ENCODE peak calls at places on chromosome 10, in six cellular contexts. A is ELF-1; O is CD8-positive, alpha-beta memory T cell; K is GM03348; F is pons; X is Daoy. N is an unnamed sample.

GRCh38 chr10:10796774-10797415 is 220.8 kb upstream of the CELF2 start:
- DNase-seq in X (no peak), A (peak; percentile 25), O (no peak), K (no peak), F (no peak), N (no peak)

GRCh38 chr10:129442866-129443265 is 24.2 kb upstream of the MGMT start:
- DNase-seq in O (no peak), K (no peak), X (peak; percentile 7), F (no peak), A (no peak), N (no peak)

GRCh38 chr10:116783011-116783655 is 40.8 kb upstream of the HSPA12A start:
- DNase-seq in A (no peak), F (no peak), O (no peak), X (no peak), K (peak; percentile 53), N (no peak)

GRCh38 chr10:4051011-4051407 is 266.0 kb upstream of the KLF6 start:
- DNase-seq in X (no peak), K (no peak), O (no peak), A (no peak), F (peak; percentile 64), N (peak; percentile 61)

GRCh38 chr10:72254891-72255568 is 18.7 kb upstream of the DDIT4 start:
- DNase-seq in X (no peak), A (peak; percentile 80), F (peak; percentile 97), K (peak; percentile 88), O (peak; percentile 26), N (peak; percentile 89)

GRCh38 chr10:11162828-11163599 is 145.3 kb downstream of the CELF2 start:
- DNase-seq in A (no peak), F (peak; percentile 92), X (no peak), O (peak; percentile 92), K (no peak), N (peak; percentile 81)

GRCh38 chr10:101130984-101131961 is at the start of gene TLX1:
- DNase-seq in O (no peak), F (no peak), A (peak; percentile 74), K (no peak), X (no peak), N (no peak)

GRCh38 chr10:58531084-58531695 is 18.5 kb downstream of the BICC1 start:
- DNase-seq in F (peak; percentile 52), X (peak; percentile 62), O (peak; percentile 16), K (peak; percentile 43), A (peak; percentile 85), N (peak; percentile 62)

GRCh38 chr10:103232772-103233488 is 12.8 kb upstream of the RPEL1 start:
- DNase-seq in O (no peak), F (no peak), A (no peak), X (peak; percentile 65), K (no peak), N (no peak)

GRCh38 chr10:124994573-124995473 is 52.9 kb downstream of the ZRANB1 start:
- DNase-seq in F (no peak), K (peak; percentile 2), X (no peak), O (no peak), A (no peak), N (no peak)

GRCh38 chr10:47152861-47153349 is 147.1 kb upstream of the GDF10 start:
- DNase-seq in F (no peak), O (no peak), X (no peak), K (no peak), A (no peak), N (peak; percentile 11)

GRCh38 chr10:7529638-7530037 is 118.8 kb upstream of the SFMBT2 start:
- DNase-seq in A (peak; percentile 27), O (no peak), F (peak; percentile 52), X (peak; percentile 24), K (no peak), N (no peak)

GRCh38 chr10:94088926-94089381 is 95.2 kb downstream of the PLCE1 start:
- DNase-seq in F (no peak), X (peak; percentile 15), A (no peak), O (no peak), K (no peak), N (no peak)

GRCh38 chr10:36534471-36535002 is 590.9 kb upstream of the ANKRD30A start:
- DNase-seq in K (peak; percentile 62), O (no peak), A (peak; percentile 28), F (no peak), X (peak; percentile 96), N (no peak)

GRCh38 chr10:16602104-16602735 is 80.5 kb upstream of the C1QL3 start:
- DNase-seq in F (no peak), O (no peak), X (no peak), K (no peak), A (no peak), N (peak; percentile 17)

N was measured in small intestine.